ENCODE peak calls at places on chromosomes 3 and 15, in seven cellular contexts. J, G, X, F, Y, T and K are unnamed samples.

GRCh38 chr3:187944391-187945179 is 199.3 kb upstream of the BCL6 start:
- DNase-seq in J (no peak), G (no peak), X (no peak), F (no peak), Y (no peak), T (no peak), K (no peak)

GRCh38 chr3:108605491-108605890 is 16.0 kb downstream of the DZIP3 start:
- DNase-seq in J (no peak), G (no peak), X (no peak), F (no peak), Y (no peak), T (no peak), K (no peak)

GRCh38 chr3:180855364-180855763 is 57.1 kb upstream of the FXR1 start:
- DNase-seq in J (no peak), G (no peak), X (no peak), F (peak), Y (no peak), T (no peak), K (no peak)

GRCh38 chr3:55818485-55818884 is 331.4 kb upstream of the WNT5A start:
- DNase-seq in J (no peak), G (no peak), X (no peak), F (no peak), Y (no peak), T (no peak), K (no peak)

GRCh38 chr3:196620228-196620627 is 19.3 kb upstream of the NRROS start:
- DNase-seq in J (no peak), G (peak), X (no peak), F (no peak), Y (peak), T (no peak), K (no peak)

GRCh38 chr15:53917109-53917508 is 61.1 kb upstream of the UNC13C start:
- DNase-seq in J (no peak), G (no peak), X (no peak), F (no peak), Y (no peak), T (no peak), K (no peak)

GRCh38 chr3:10357592-10358308 is 36.8 kb upstream of the SEC13 start:
- DNase-seq in J (peak), G (no peak), X (no peak), F (peak), Y (peak), T (no peak), K (no peak)

GRCh38 chr3:97658670-97659285 is 105.8 kb upstream of the ARL6 start:
- DNase-seq in J (peak), G (peak), X (no peak), F (peak), Y (no peak), T (no peak), K (no peak)

GRCh38 chr15:91214675-91215590 is 114.9 kb downstream of the SV2B start:
- DNase-seq in J (no peak), G (no peak), X (no peak), F (no peak), Y (no peak), T (no peak), K (no peak)

GRCh38 chr3:129827765-129828164 is 65.7 kb downstream of the TMCC1 start:
- DNase-seq in J (no peak), G (no peak), X (no peak), F (peak), Y (peak), T (peak), K (no peak)

GRCh38 chr15:66101715-66102395 is 151.7 kb downstream of the MEGF11 start:
- DNase-seq in J (no peak), G (no peak), X (no peak), F (no peak), Y (no peak), T (no peak), K (no peak)

GRCh38 chr3:45644467-45645201 is 44.6 kb upstream of the SACM1L start:
- DNase-seq in J (peak), G (no peak), X (no peak), F (peak), Y (no peak), T (no peak), K (no peak)

GRCh38 chr15:98740295-98740694 is 92.0 kb downstream of the IGF1R start:
- DNase-seq in J (no peak), G (no peak), X (no peak), F (no peak), Y (no peak), T (no peak), K (no peak)

GRCh38 chr3:51686512-51687215 is 15.6 kb downstream of the TEX264 start:
- DNase-seq in J (no peak), G (peak), X (peak), F (peak), Y (peak), T (peak), K (peak)

GRCh38 chr3:71972031-71972430 is 187.1 kb upstream of the PROK2 start:
- DNase-seq in J (no peak), G (no peak), X (no peak), F (no peak), Y (no peak), T (no peak), K (no peak)

GRCh38 chr3:32571192-32571485 is 481 bp upstream of the DYNC1LI1 start:
- DNase-seq in J (no peak), G (no peak), X (no peak), F (no peak), Y (no peak), T (no peak), K (no peak)

GRCh38 chr3:37032961-37033360 is 39.6 kb downstream of the MLH1 start:
- DNase-seq in J (no peak), G (no peak), X (no peak), F (no peak), Y (no peak), T (no peak), K (no peak)

GRCh38 chr15:74257105-74257504 is 21.0 kb downstream of the CCDC33 start:
- DNase-seq in J (no peak), G (no peak), X (no peak), F (no peak), Y (no peak), T (no peak), K (no peak)

GRCh38 chr3:30504939-30505338 is 101.5 kb upstream of the TGFBR2 start:
- DNase-seq in J (no peak), G (no peak), X (no peak), F (no peak), Y (no peak), T (no peak), K (no peak)

GRCh38 chr15:90989040-90989768 is 5.1 kb downstream of the PRC1 start:
- DNase-seq in J (no peak), G (no peak), X (no peak), F (no peak), Y (no peak), T (no peak), K (no peak)

GRCh38 chr15:63157891-63158431 is 684 bp upstream of the RPS27L start:
- DNase-seq in J (peak), G (peak), X (peak), F (peak), Y (peak), T (no peak), K (no peak)

GRCh38 chr3:45972534-45973402 is 22.9 kb downstream of the FYCO1 start:
- DNase-seq in J (peak), G (no peak), X (no peak), F (peak), Y (no peak), T (no peak), K (no peak)

GRCh38 chr3:126100216-126100615 is 16.3 kb upstream of the SLC41A3 start:
- DNase-seq in J (no peak), G (no peak), X (no peak), F (no peak), Y (no peak), T (no peak), K (no peak)

GRCh38 chr3:23264413-23264812 is 61.3 kb downstream of the UBE2E2 start:
- DNase-seq in J (peak), G (no peak), X (no peak), F (peak), Y (no peak), T (no peak), K (no peak)

GRCh38 chr15:101535170-101535902 is 45.8 kb upstream of the PCSK6 start:
- DNase-seq in J (no peak), G (no peak), X (no peak), F (no peak), Y (no peak), T (no peak), K (no peak)